ENCODE peak calls at places on chromosome 3, in four cellular contexts. L, W, H and S are unnamed samples.

GRCh38 chr3:186598108-186598784 is 14.6 kb upstream of the AHSG start:
- DNase-seq in H (no peak), L (no peak), W (peak), S (no peak)

GRCh38 chr3:155989536-155989935 is 119.1 kb downstream of the GMPS start:
- DNase-seq in H (no peak), W (no peak), L (no peak), S (no peak)

GRCh38 chr3:183438749-183439148 is 10.3 kb upstream of the MCF2L2 start:
- DNase-seq in W (no peak), H (no peak), L (no peak), S (peak)

GRCh38 chr3:137249311-137249940 is 291.6 kb downstream of the IL20RB start:
- DNase-seq in L (no peak), H (no peak), W (no peak), S (no peak)

GRCh38 chr3:181952221-181952620 is 240.5 kb downstream of the SOX2 start:
- DNase-seq in H (no peak), L (no peak), W (no peak), S (no peak)

GRCh38 chr3:160815280-160815679 is 59.2 kb downstream of the PPM1L start:
- DNase-seq in W (no peak), L (no peak), H (no peak), S (no peak)

GRCh38 chr3:8793242-8793641 is 23.8 kb upstream of the OXTR start:
- DNase-seq in W (no peak), H (no peak), L (no peak), S (no peak)

GRCh38 chr3:107297597-107297996 is 79.6 kb upstream of the CCDC54 start:
- DNase-seq in L (no peak), H (no peak), W (no peak), S (no peak)

GRCh38 chr3:9205345-9206143 is 43.9 kb downstream of the SRGAP3 start:
- DNase-seq in L (no peak), H (no peak), W (no peak), S (no peak)

GRCh38 chr3:126261037-126261436 is 80.7 kb upstream of the ALDH1L1 start:
- DNase-seq in H (no peak), W (peak), L (peak), S (peak)

GRCh38 chr3:147943265-147943945 is 534.2 kb downstream of the ZIC1 start:
- DNase-seq in W (no peak), H (no peak), L (no peak), S (no peak)

GRCh38 chr3:27319847-27320526 is 49.2 kb downstream of the NEK10 start:
- DNase-seq in W (no peak), H (no peak), L (no peak), S (no peak)

GRCh38 chr3:168123211-168124173 is 27.8 kb upstream of the GOLIM4 start:
- DNase-seq in L (no peak), H (no peak), W (no peak), S (no peak)

GRCh38 chr3:189790658-189791057 is 159.5 kb downstream of the TP63 start:
- DNase-seq in H (no peak), L (no peak), W (no peak), S (no peak)

GRCh38 chr3:124599147-124599765 is 131.0 kb upstream of the UMPS start:
- DNase-seq in L (no peak), W (no peak), H (no peak), S (no peak)

GRCh38 chr3:142209655-142210054 is 15.7 kb downstream of the GK5 start:
- DNase-seq in L (no peak), W (no peak), H (no peak), S (peak)